ENCODE peak calls at places on chromosomes 5 and 9, in six cellular contexts. One of them, this sample, is unnamed.

GRCh38 chr5:173281910-173282309 is 46.3 kb downstream of the STC2 start:
- DNase-seq in endothelial cell: peak; percentile 36
- DNase-seq in cardiac fibroblast: peak; percentile 54
- DNase-seq in NCI-H82: peak; percentile 17
- DNase-seq in EL: peak; percentile 40
- DNase-seq in activated gamma-delta T cell treated with Interleukin-2 at 50 U/mL for 16 hours: no peak
- DNase-seq in this sample: no peak

GRCh38 chr9:131709741-131710499 is 30.0 kb downstream of the RAPGEF1 start:
- DNase-seq in endothelial cell: no peak
- DNase-seq in cardiac fibroblast: peak; percentile 59
- DNase-seq in NCI-H82: no peak
- DNase-seq in EL: peak; percentile 33
- DNase-seq in activated gamma-delta T cell treated with Interleukin-2 at 50 U/mL for 16 hours: no peak
- DNase-seq in this sample: no peak

GRCh38 chr5:141604318-141604717 is 14.5 kb downstream of the DIAPH1 start:
- DNase-seq in endothelial cell: peak; percentile 48
- DNase-seq in cardiac fibroblast: peak; percentile 91
- DNase-seq in NCI-H82: peak; percentile 18
- DNase-seq in EL: peak; percentile 96
- DNase-seq in activated gamma-delta T cell treated with Interleukin-2 at 50 U/mL for 16 hours: no peak
- DNase-seq in this sample: peak; percentile 29

GRCh38 chr5:103041071-103041676 is 78.8 kb downstream of the GIN1 start:
- DNase-seq in endothelial cell: no peak
- DNase-seq in cardiac fibroblast: peak; percentile 74
- DNase-seq in NCI-H82: peak; percentile 40
- DNase-seq in EL: peak; percentile 54
- DNase-seq in activated gamma-delta T cell treated with Interleukin-2 at 50 U/mL for 16 hours: no peak
- DNase-seq in this sample: no peak

GRCh38 chr5:180471866-180472265 is 22.3 kb upstream of the CNOT6 start:
- DNase-seq in endothelial cell: peak; percentile 31
- DNase-seq in cardiac fibroblast: no peak
- DNase-seq in NCI-H82: no peak
- DNase-seq in EL: no peak
- DNase-seq in activated gamma-delta T cell treated with Interleukin-2 at 50 U/mL for 16 hours: no peak
- DNase-seq in this sample: no peak

GRCh38 chr9:26369096-26369495 is 523.5 kb downstream of the CAAP1 start:
- DNase-seq in endothelial cell: no peak
- DNase-seq in cardiac fibroblast: no peak
- DNase-seq in NCI-H82: no peak
- DNase-seq in EL: peak; percentile 78
- DNase-seq in activated gamma-delta T cell treated with Interleukin-2 at 50 U/mL for 16 hours: no peak
- DNase-seq in this sample: no peak

GRCh38 chr5:5777013-5777412 is 354.5 kb downstream of the ICE1 start:
- DNase-seq in endothelial cell: no peak
- DNase-seq in cardiac fibroblast: no peak
- DNase-seq in NCI-H82: peak; percentile 44
- DNase-seq in EL: no peak
- DNase-seq in activated gamma-delta T cell treated with Interleukin-2 at 50 U/mL for 16 hours: no peak
- DNase-seq in this sample: no peak

GRCh38 chr9:107588393-107588792 is 98.8 kb upstream of the KLF4 start:
- DNase-seq in endothelial cell: no peak
- DNase-seq in cardiac fibroblast: no peak
- DNase-seq in NCI-H82: no peak
- DNase-seq in EL: no peak
- DNase-seq in activated gamma-delta T cell treated with Interleukin-2 at 50 U/mL for 16 hours: no peak
- DNase-seq in this sample: no peak

GRCh38 chr9:99345936-99346335 is 123.9 kb downstream of the SEC61B start:
- DNase-seq in endothelial cell: no peak
- DNase-seq in cardiac fibroblast: peak; percentile 16
- DNase-seq in NCI-H82: no peak
- DNase-seq in EL: peak; percentile 69
- DNase-seq in activated gamma-delta T cell treated with Interleukin-2 at 50 U/mL for 16 hours: no peak
- DNase-seq in this sample: no peak

GRCh38 chr9:97759611-97760288 is 62.6 kb upstream of the XPA start:
- DNase-seq in endothelial cell: no peak
- DNase-seq in cardiac fibroblast: no peak
- DNase-seq in NCI-H82: no peak
- DNase-seq in EL: no peak
- DNase-seq in activated gamma-delta T cell treated with Interleukin-2 at 50 U/mL for 16 hours: no peak
- DNase-seq in this sample: no peak

GRCh38 chr5:68071731-68072130 is 143.8 kb upstream of the PIK3R1 start:
- DNase-seq in endothelial cell: no peak
- DNase-seq in cardiac fibroblast: no peak
- DNase-seq in NCI-H82: no peak
- DNase-seq in EL: peak; percentile 59
- DNase-seq in activated gamma-delta T cell treated with Interleukin-2 at 50 U/mL for 16 hours: no peak
- DNase-seq in this sample: no peak

GRCh38 chr5:96601811-96602244 is 60.3 kb upstream of the CAST start:
- DNase-seq in endothelial cell: peak; percentile 74
- DNase-seq in cardiac fibroblast: peak; percentile 82
- DNase-seq in NCI-H82: peak; percentile 80
- DNase-seq in EL: peak; percentile 71
- DNase-seq in activated gamma-delta T cell treated with Interleukin-2 at 50 U/mL for 16 hours: peak; percentile 56
- DNase-seq in this sample: peak; percentile 54

GRCh38 chr5:55712023-55712859 is at the start of gene SLC38A9:
- DNase-seq in endothelial cell: peak; percentile 95
- DNase-seq in cardiac fibroblast: peak; percentile 95
- DNase-seq in NCI-H82: peak; percentile 95
- DNase-seq in EL: peak; percentile 94
- DNase-seq in activated gamma-delta T cell treated with Interleukin-2 at 50 U/mL for 16 hours: peak; percentile 89
- DNase-seq in this sample: peak; percentile 93

GRCh38 chr5:71924980-71925379 is 182.3 kb upstream of the MAP1B start:
- DNase-seq in endothelial cell: no peak
- DNase-seq in cardiac fibroblast: peak; percentile 69
- DNase-seq in NCI-H82: peak; percentile 8
- DNase-seq in EL: peak; percentile 62
- DNase-seq in activated gamma-delta T cell treated with Interleukin-2 at 50 U/mL for 16 hours: no peak
- DNase-seq in this sample: no peak

GRCh38 chr5:174101331-174101730 is 55.8 kb downstream of the NSG2 start:
- DNase-seq in endothelial cell: no peak
- DNase-seq in cardiac fibroblast: no peak
- DNase-seq in NCI-H82: no peak
- DNase-seq in EL: no peak
- DNase-seq in activated gamma-delta T cell treated with Interleukin-2 at 50 U/mL for 16 hours: no peak
- DNase-seq in this sample: no peak

GRCh38 chr9:135066291-135066690 is 21.2 kb upstream of the OLFM1 start:
- DNase-seq in endothelial cell: no peak
- DNase-seq in cardiac fibroblast: no peak
- DNase-seq in NCI-H82: no peak
- DNase-seq in EL: no peak
- DNase-seq in activated gamma-delta T cell treated with Interleukin-2 at 50 U/mL for 16 hours: no peak
- DNase-seq in this sample: no peak

GRCh38 chr9:98698856-98699255 is 9.9 kb downstream of the GABBR2 start:
- DNase-seq in endothelial cell: no peak
- DNase-seq in cardiac fibroblast: no peak
- DNase-seq in NCI-H82: no peak
- DNase-seq in EL: no peak
- DNase-seq in activated gamma-delta T cell treated with Interleukin-2 at 50 U/mL for 16 hours: no peak
- DNase-seq in this sample: no peak

GRCh38 chr5:51433052-51433710 is 49.9 kb downstream of the ISL1 start:
- DNase-seq in endothelial cell: no peak
- DNase-seq in cardiac fibroblast: no peak
- DNase-seq in NCI-H82: no peak
- DNase-seq in EL: no peak
- DNase-seq in activated gamma-delta T cell treated with Interleukin-2 at 50 U/mL for 16 hours: no peak
- DNase-seq in this sample: no peak

GRCh38 chr9:89781838-89782237 is 177.0 kb downstream of the GADD45G start:
- DNase-seq in endothelial cell: no peak
- DNase-seq in cardiac fibroblast: no peak
- DNase-seq in NCI-H82: no peak
- DNase-seq in EL: no peak
- DNase-seq in activated gamma-delta T cell treated with Interleukin-2 at 50 U/mL for 16 hours: no peak
- DNase-seq in this sample: no peak

GRCh38 chr5:99034336-99034735 is 105.5 kb upstream of the CHD1 start:
- DNase-seq in endothelial cell: no peak
- DNase-seq in cardiac fibroblast: peak; percentile 29
- DNase-seq in NCI-H82: peak; percentile 88
- DNase-seq in EL: peak; percentile 15
- DNase-seq in activated gamma-delta T cell treated with Interleukin-2 at 50 U/mL for 16 hours: no peak
- DNase-seq in this sample: no peak

GRCh38 chr5:6712136-6712581 is 1.1 kb upstream of the TENT4A start:
- DNase-seq in endothelial cell: peak; percentile 49
- DNase-seq in cardiac fibroblast: peak; percentile 62
- DNase-seq in NCI-H82: peak; percentile 58
- DNase-seq in EL: peak; percentile 68
- DNase-seq in activated gamma-delta T cell treated with Interleukin-2 at 50 U/mL for 16 hours: peak; percentile 37
- DNase-seq in this sample: peak; percentile 38

GRCh38 chr9:105401651-105402050 is 46.2 kb upstream of the FSD1L start:
- DNase-seq in endothelial cell: no peak
- DNase-seq in cardiac fibroblast: peak; percentile 72
- DNase-seq in NCI-H82: peak; percentile 98
- DNase-seq in EL: no peak
- DNase-seq in activated gamma-delta T cell treated with Interleukin-2 at 50 U/mL for 16 hours: no peak
- DNase-seq in this sample: no peak

GRCh38 chr5:38695021-38695961 is 138.8 kb upstream of the LIFR start:
- DNase-seq in endothelial cell: no peak
- DNase-seq in cardiac fibroblast: peak; percentile 63
- DNase-seq in NCI-H82: peak; percentile 3
- DNase-seq in EL: no peak
- DNase-seq in activated gamma-delta T cell treated with Interleukin-2 at 50 U/mL for 16 hours: no peak
- DNase-seq in this sample: no peak

GRCh38 chr5:8012131-8012977 is 143.4 kb downstream of the MTRR start:
- DNase-seq in endothelial cell: no peak
- DNase-seq in cardiac fibroblast: no peak
- DNase-seq in NCI-H82: no peak
- DNase-seq in EL: no peak
- DNase-seq in activated gamma-delta T cell treated with Interleukin-2 at 50 U/mL for 16 hours: no peak
- DNase-seq in this sample: no peak

GRCh38 chr9:37693265-37693664 is 42.5 kb downstream of the FRMPD1 start:
- DNase-seq in endothelial cell: no peak
- DNase-seq in cardiac fibroblast: no peak
- DNase-seq in NCI-H82: peak; percentile 34
- DNase-seq in EL: no peak
- DNase-seq in activated gamma-delta T cell treated with Interleukin-2 at 50 U/mL for 16 hours: no peak
- DNase-seq in this sample: no peak

GRCh38 chr5:66436721-66437120 is 159.5 kb upstream of the MAST4 start:
- DNase-seq in endothelial cell: no peak
- DNase-seq in cardiac fibroblast: no peak
- DNase-seq in NCI-H82: peak; percentile 14
- DNase-seq in EL: no peak
- DNase-seq in activated gamma-delta T cell treated with Interleukin-2 at 50 U/mL for 16 hours: no peak
- DNase-seq in this sample: no peak

GRCh38 chr9:6838158-6838557 is 80.4 kb downstream of the KDM4C start:
- DNase-seq in endothelial cell: no peak
- DNase-seq in cardiac fibroblast: peak; percentile 75
- DNase-seq in NCI-H82: no peak
- DNase-seq in EL: no peak
- DNase-seq in activated gamma-delta T cell treated with Interleukin-2 at 50 U/mL for 16 hours: no peak
- DNase-seq in this sample: no peak

This sample was measured in CD8-positive, alpha-beta memory T cell.